ENCODE peak calls at places on chromosomes 16 and 17, in six cellular contexts. One of them, this sample, is unnamed.

GRCh38 chr17:57939797-57940196 is 15.4 kb downstream of the CUEDC1 start:
- DNase-seq in hypothalamus: peak
- DNase-seq in NCI-H510A treated with DMSO at 0.1 percent for 48 hours: peak
- DNase-seq in HAP-1: no peak
- DNase-seq in skeletal muscle cell: no peak
- DNase-seq in GM13977: peak
- DNase-seq in this sample: peak

GRCh38 chr16:58170223-58170622 is 27.7 kb downstream of the CSNK2A2 start:
- DNase-seq in hypothalamus: no peak
- DNase-seq in NCI-H510A treated with DMSO at 0.1 percent for 48 hours: no peak
- DNase-seq in HAP-1: no peak
- DNase-seq in skeletal muscle cell: no peak
- DNase-seq in GM13977: no peak
- DNase-seq in this sample: no peak

GRCh38 chr17:43879723-43880419 is 27.5 kb downstream of the MPP2 start:
- DNase-seq in hypothalamus: no peak
- DNase-seq in NCI-H510A treated with DMSO at 0.1 percent for 48 hours: no peak
- DNase-seq in HAP-1: no peak
- DNase-seq in skeletal muscle cell: peak
- DNase-seq in GM13977: no peak
- DNase-seq in this sample: no peak

GRCh38 chr16:80569440-80570105 is 28.8 kb downstream of the DYNLRB2 start:
- DNase-seq in hypothalamus: no peak
- DNase-seq in NCI-H510A treated with DMSO at 0.1 percent for 48 hours: no peak
- DNase-seq in HAP-1: no peak
- DNase-seq in skeletal muscle cell: peak
- DNase-seq in GM13977: peak
- DNase-seq in this sample: no peak

GRCh38 chr16:84841787-84842300 is 22.1 kb downstream of the CRISPLD2 start:
- DNase-seq in hypothalamus: no peak
- DNase-seq in NCI-H510A treated with DMSO at 0.1 percent for 48 hours: peak
- DNase-seq in HAP-1: no peak
- DNase-seq in skeletal muscle cell: no peak
- DNase-seq in GM13977: no peak
- DNase-seq in this sample: peak

GRCh38 chr17:65193305-65194293 is 56.4 kb downstream of the RGS9 start:
- DNase-seq in hypothalamus: no peak
- DNase-seq in NCI-H510A treated with DMSO at 0.1 percent for 48 hours: no peak
- DNase-seq in HAP-1: no peak
- DNase-seq in skeletal muscle cell: no peak
- DNase-seq in GM13977: no peak
- DNase-seq in this sample: no peak

GRCh38 chr17:72336026-72336803 is 215.4 kb downstream of the SOX9 start:
- DNase-seq in hypothalamus: no peak
- DNase-seq in NCI-H510A treated with DMSO at 0.1 percent for 48 hours: no peak
- DNase-seq in HAP-1: no peak
- DNase-seq in skeletal muscle cell: no peak
- DNase-seq in GM13977: no peak
- DNase-seq in this sample: no peak

GRCh38 chr17:80990921-80991644 is 558 bp upstream of the CHMP6 start:
- DNase-seq in hypothalamus: no peak
- DNase-seq in NCI-H510A treated with DMSO at 0.1 percent for 48 hours: no peak
- DNase-seq in HAP-1: no peak
- DNase-seq in skeletal muscle cell: no peak
- DNase-seq in GM13977: peak
- DNase-seq in this sample: no peak